ENCODE peak calls at places on chromosomes 1 and 21, in four cellular contexts. S is breast epithelium, O is Panc1, N is transverse colon. R is an unnamed sample. For H3K4me1, the result is how much of the 10 kb centered on the place peaks cover.

GRCh38 chr1:36239941-36240637 is 15.8 kb downstream of the THRAP3 start:
- DNase-seq in S (no peak), O (no peak), N (no peak), R (no peak)

GRCh38 chr1:203796223-203796747 is 862 bp downstream of the ZBED6 start:
- DNase-seq in S (no peak), O (no peak), N (peak), R (no peak)

GRCh38 chr1:72869441-72869840 is 587.1 kb upstream of the NEGR1 start:
- DNase-seq in S (no peak), O (no peak), N (no peak), R (no peak)

GRCh38 chr1:40153073-40153770 is 8.0 kb upstream of the RLF start:
- DNase-seq in S (no peak), O (peak), N (no peak), R (peak)

GRCh38 chr1:49298304-49298703 is 521.6 kb upstream of the BEND5 start:
- DNase-seq in S (no peak), O (no peak), N (no peak), R (peak)

GRCh38 chr1:205925730-205926129 is 17.5 kb downstream of the SLC26A9 start:
- DNase-seq in S (no peak), O (peak), N (no peak), R (no peak)

GRCh38 chr1:50348449-50349241 is 74.6 kb downstream of the DMRTA2 start:
- DNase-seq in S (no peak), O (peak), N (peak), R (peak)

GRCh38 chr1:61853545-61853944 is 111.3 kb downstream of the PATJ start:
- DNase-seq in S (no peak), O (no peak), N (no peak), R (no peak)

GRCh38 chr1:43128816-43129215 is 43.3 kb downstream of the EBNA1BP2 start:
- DNase-seq in S (no peak), O (no peak), N (no peak), R (no peak)

GRCh38 chr1:227726318-227726717 is 8.8 kb downstream of the JMJD4 start:
- DNase-seq in S (no peak), O (no peak), N (no peak), R (no peak)

GRCh38 chr1:150009604-150010387 is 730 bp downstream of the OTUD7B start:
- DNase-seq in S (peak), O (peak), N (peak), R (peak)

GRCh38 chr1:86769065-86769464 is 64.7 kb downstream of the SH3GLB1 start:
- DNase-seq in S (no peak), O (no peak), N (no peak), R (no peak)

GRCh38 chr1:78839704-78840277 is 166.7 kb downstream of the ADGRL4 start:
- DNase-seq in S (no peak), O (peak), N (no peak), R (peak)

GRCh38 chr1:198196630-198197029 is 39.8 kb downstream of the NEK7 start:
- DNase-seq in S (no peak), O (no peak), N (no peak), R (no peak)

GRCh38 chr1:55323760-55324159 is 108.6 kb upstream of the USP24 start:
- DNase-seq in S (no peak), O (no peak), N (no peak), R (no peak)

GRCh38 chr1:153538315-153538821 is 2.4 kb downstream of the S100A5 start:
- DNase-seq in S (no peak), O (no peak), N (peak), R (peak)

GRCh38 chr1:172456344-172456769 is 12.5 kb upstream of the PIGC start:
- DNase-seq in S (no peak), O (no peak), N (no peak), R (no peak)

GRCh38 chr1:91609571-91609970 is 108.9 kb downstream of the CDC7 start:
- DNase-seq in S (no peak), O (no peak), N (no peak), R (no peak)

GRCh38 chr1:162626733-162627132 is 5.5 kb upstream of the DDR2 start:
- DNase-seq in S (no peak), O (no peak), N (no peak), R (no peak)

GRCh38 chr1:236123563-236123962 is 18.8 kb upstream of the GPR137B start:
- DNase-seq in S (no peak), O (no peak), N (no peak), R (no peak)

GRCh38 chr1:117136749-117137148 is 15.2 kb upstream of the TRIM45 start:
- DNase-seq in S (no peak), O (no peak), N (no peak), R (no peak)

GRCh38 chr1:68049941-68050878 is at the start of gene DIRAS3:
- DNase-seq in S (no peak), O (no peak), N (no peak), R (peak)

GRCh38 chr1:88961081-88961480 is 31.3 kb downstream of the KYAT3 start:
- DNase-seq in S (no peak), O (no peak), N (no peak), R (no peak)

GRCh38 chr1:41483960-41484844 is at the start of gene EDN2:
- DNase-seq in S (peak), O (no peak), N (peak), R (peak)

GRCh38 chr1:92961131-92961895 is at the start of gene DIPK1A:
- DNase-seq in S (peak), O (no peak), N (peak), R (peak)

GRCh38 chr1:172835834-172836233 is 176.9 kb downstream of the FASLG start:
- DNase-seq in S (no peak), O (no peak), N (no peak), R (no peak)

DNA sequence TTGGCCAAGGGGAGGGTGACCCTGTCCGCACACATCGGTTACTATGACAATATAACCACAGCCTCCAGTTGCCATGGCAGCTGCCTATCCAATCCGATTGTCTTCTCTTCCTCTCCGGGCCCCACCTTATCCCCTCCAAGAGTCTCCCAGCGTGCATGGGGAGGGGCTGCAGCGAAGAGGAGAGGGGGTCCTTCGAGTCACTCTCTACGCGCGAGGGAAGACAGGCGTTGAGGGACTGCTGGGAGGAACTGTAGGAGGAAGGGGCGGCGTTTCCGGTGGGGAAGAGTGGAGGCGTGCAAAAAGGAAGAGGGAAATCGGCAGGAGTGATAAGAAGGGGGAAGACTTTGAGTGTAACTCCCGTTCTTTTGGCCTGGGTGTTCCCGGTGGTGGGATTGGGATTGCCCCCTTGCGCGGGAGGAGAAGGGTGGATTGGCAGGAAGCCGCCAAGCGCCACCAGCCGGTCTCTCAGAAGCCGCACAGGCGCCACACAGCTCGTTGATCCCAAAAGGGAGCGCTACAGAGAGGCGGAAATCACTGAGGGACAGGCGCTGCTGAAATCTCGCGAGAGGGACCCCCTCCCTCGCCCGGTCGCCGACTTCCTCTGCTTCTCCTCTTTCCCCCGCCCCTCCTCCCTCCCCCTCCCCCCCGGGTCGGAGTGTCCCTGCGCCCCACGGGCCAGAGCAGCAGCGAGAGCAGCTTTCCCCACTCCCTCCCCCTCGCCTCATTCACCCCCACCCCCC is 381 bp upstream of the SMG7 start:
- DNase-seq in S (peak), O (peak), N (peak), R (peak)
- H3K4me1 ChIP-seq in S (under half), O (under half), N (under half), R (under half)

GRCh38 chr1:226659641-226660040 is 79.4 kb downstream of the ITPKB start:
- DNase-seq in S (no peak), O (no peak), N (no peak), R (no peak)
- H3K4me1 ChIP-seq in S (under half), O (under half), N (half or more), R (half or more)

DNA sequence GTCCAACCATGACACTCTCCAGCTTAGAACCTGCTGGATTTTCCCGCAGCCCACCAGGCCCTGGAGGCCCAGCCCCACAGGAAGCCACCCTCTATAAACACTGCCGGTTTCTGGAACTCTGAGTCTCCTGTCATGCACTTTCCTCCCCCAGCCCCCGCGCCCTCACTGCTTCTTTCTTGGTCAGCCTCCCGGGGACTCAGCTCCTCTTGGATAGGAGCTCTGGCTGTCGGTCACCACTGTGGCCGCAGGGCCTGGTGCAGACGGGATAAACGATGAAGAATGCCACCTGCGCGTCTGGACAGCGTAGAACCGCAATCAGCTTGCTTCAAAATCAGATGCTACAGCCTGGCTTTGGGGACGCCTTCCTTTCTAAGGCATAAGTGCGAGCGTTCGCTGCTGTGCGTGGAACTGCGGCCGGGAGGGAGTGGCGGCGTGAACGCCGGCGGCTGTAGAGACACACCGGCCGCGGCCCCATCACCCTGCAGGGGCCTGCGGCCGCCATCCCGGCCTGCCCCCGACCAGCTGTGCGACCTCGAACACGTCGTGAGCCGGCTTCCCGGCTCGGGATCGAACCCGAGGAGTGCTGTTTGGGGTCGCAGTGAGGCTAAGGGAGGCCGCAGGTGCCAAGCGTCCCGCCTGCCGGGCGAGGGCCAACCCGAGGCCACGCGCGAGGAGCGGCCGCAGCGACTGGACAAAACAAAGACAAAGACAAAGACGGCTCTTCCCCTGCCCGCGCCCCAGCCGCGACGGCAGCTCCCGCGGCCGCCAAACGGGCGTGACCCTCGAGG is 728 bp downstream of the PTTG1IP start:
- DNase-seq in S (no peak), O (no peak), N (peak), R (peak)
- H3K4me1 ChIP-seq in S (under half), O (under half), N (half or more), R (half or more)

DNA sequence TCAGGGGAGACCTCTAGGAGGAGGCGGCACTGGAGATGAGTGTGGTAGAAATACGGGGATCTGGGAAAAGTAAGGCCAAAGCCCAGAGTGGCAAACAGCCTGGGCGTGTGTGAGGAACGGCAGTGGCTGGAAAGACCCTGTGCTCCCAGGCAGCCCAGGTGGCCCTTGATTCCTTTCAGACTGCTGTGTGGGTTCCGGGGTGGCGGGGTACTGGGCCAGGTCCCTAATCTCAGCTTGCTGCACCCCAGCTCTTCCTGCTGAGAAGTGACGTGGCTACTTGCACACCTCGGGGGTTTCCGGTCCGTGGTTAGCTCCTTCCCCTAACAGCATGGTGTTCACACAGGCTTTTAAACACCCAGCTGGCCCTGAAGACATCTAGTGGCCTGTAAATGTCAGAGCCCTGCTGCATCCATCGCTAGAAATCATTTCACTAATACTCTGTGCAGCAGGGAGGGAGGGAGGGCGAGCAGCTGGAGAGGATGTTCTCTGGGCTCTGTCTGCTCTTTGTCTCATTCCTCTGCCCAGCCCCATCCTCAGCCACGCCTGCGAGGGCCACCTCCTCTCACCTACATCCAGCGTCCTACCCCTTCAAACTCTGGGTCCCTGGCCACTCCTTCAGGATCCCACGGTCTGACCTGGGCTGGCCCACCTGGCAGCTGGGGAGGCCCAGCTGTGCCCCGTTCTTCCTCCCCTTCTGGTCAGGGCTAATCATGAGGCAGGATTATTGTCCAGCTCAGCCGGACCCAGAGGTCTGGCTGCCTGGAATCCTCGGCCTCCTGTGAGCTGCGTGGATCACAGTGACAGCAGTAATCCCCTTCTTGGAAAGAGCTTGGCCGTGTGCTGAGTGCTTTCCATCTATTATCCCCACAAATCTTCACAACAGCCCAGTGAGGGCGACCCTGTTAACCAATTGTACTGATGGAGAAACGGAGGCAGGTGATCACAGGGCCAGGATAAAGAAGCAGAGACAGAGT is 7.2 kb downstream of the ZDHHC18 start:
- DNase-seq in S (no peak), O (no peak), N (peak), R (no peak)
- H3K4me1 ChIP-seq in S (under half), O (under half), N (under half), R (under half)

GRCh38 chr21:46555678-46556077 is 49.2 kb downstream of the S100B start:
- DNase-seq in S (no peak), O (no peak), N (no peak), R (no peak)
- H3K4me1 ChIP-seq in S (under half), O (under half), N (under half), R (under half)